ENCODE peak calls at places on chromosomes 3 and 15, in five cellular contexts. Q, B, T, X and C are unnamed samples.

GRCh38 chr3:197847866-197848401 is 56.9 kb downstream of the LRCH3 start:
- DNase-seq in Q (peak), B (no peak), T (no peak), X (peak), C (peak)

GRCh38 chr15:75112278-75112847 is 89.0 kb downstream of the PPCDC start:
- DNase-seq in Q (peak), B (no peak), T (no peak), X (no peak), C (peak)

GRCh38 chr3:184368804-184369183 is 7.3 kb downstream of the POLR2H start:
- DNase-seq in Q (no peak), B (no peak), T (no peak), X (no peak), C (no peak)

GRCh38 chr3:194204036-194204792 is 68.3 kb downstream of the HES1 start:
- DNase-seq in Q (peak), B (no peak), T (no peak), X (peak), C (no peak)

GRCh38 chr15:52193791-52194190 is 2.6 kb upstream of the GNB5 start:
- DNase-seq in Q (no peak), B (no peak), T (no peak), X (no peak), C (no peak)

GRCh38 chr15:89665449-89666146 is 10.3 kb upstream of the KIF7 start:
- DNase-seq in Q (peak), B (peak), T (peak), X (peak), C (peak)

GRCh38 chr15:45469429-45469828 is 53.1 kb downstream of the SLC30A4 start:
- DNase-seq in Q (no peak), B (no peak), T (no peak), X (no peak), C (no peak)

GRCh38 chr3:124121379-124122336 is 129.7 kb upstream of the ROPN1 start:
- DNase-seq in Q (no peak), B (no peak), T (no peak), X (no peak), C (no peak)

GRCh38 chr3:108159128-108159527 is 63.1 kb downstream of the IFT57 start:
- DNase-seq in Q (no peak), B (no peak), T (no peak), X (no peak), C (no peak)

GRCh38 chr3:105752791-105753415 is 115.9 kb downstream of the CBLB start:
- DNase-seq in Q (no peak), B (no peak), T (no peak), X (peak), C (peak)

GRCh38 chr3:132290833-132291232 is 26.4 kb upstream of the ACP3 start:
- DNase-seq in Q (peak), B (no peak), T (no peak), X (no peak), C (no peak)

GRCh38 chr15:52790941-52791751 is 1.0 kb upstream of the ONECUT1 start:
- DNase-seq in Q (no peak), B (no peak), T (no peak), X (no peak), C (no peak)

GRCh38 chr3:99317196-99317595 is 321.2 kb upstream of the COL8A1 start:
- DNase-seq in Q (no peak), B (no peak), T (no peak), X (no peak), C (no peak)

GRCh38 chr3:189406148-189406547 is 225.0 kb upstream of the TP63 start:
- DNase-seq in Q (no peak), B (no peak), T (no peak), X (no peak), C (no peak)

GRCh38 chr3:46892285-46893145 is 15.0 kb downstream of the PTH1R start:
- DNase-seq in Q (peak), B (peak), T (peak), X (peak), C (peak)

GRCh38 chr3:184691397-184692131 is 20.3 kb downstream of the MAGEF1 start:
- DNase-seq in Q (peak), B (peak), T (no peak), X (no peak), C (no peak)

GRCh38 chr15:63600646-63601025 is 3.4 kb downstream of the FBXL22 start:
- DNase-seq in Q (peak), B (peak), T (peak), X (peak), C (peak)
- TF ChIP-seq CTCF in Q (no peak), B (peak), T (no peak), X (no peak), C (peak)

GRCh38 chr15:99248000-99248727 is 1.2 kb downstream of the TTC23 start:
- DNase-seq in Q (peak), B (no peak), T (no peak), X (no peak), C (no peak)
- H3K4me3 ChIP-seq in Q (peak), B (peak), T (peak), X (no peak), C (no peak)

GRCh38 chr3:94106268-94106667 is 43.4 kb downstream of the NSUN3 start:
- DNase-seq in Q (no peak), B (no peak), T (no peak), X (no peak), C (no peak)

GRCh38 chr3:94099311-94099710 is 36.5 kb downstream of the NSUN3 start:
- DNase-seq in Q (no peak), B (no peak), T (no peak), X (no peak), C (no peak)

GRCh38 chr3:94098487-94098886 is 35.6 kb downstream of the NSUN3 start:
- DNase-seq in Q (peak), B (no peak), T (no peak), X (no peak), C (no peak)

GRCh38 chr3:94101860-94102259 is 39.0 kb downstream of the NSUN3 start:
- DNase-seq in Q (peak), B (no peak), T (no peak), X (no peak), C (peak)
- TF ChIP-seq CTCF in Q (no peak), B (no peak), T (no peak), X (peak), C (no peak)

DNA sequence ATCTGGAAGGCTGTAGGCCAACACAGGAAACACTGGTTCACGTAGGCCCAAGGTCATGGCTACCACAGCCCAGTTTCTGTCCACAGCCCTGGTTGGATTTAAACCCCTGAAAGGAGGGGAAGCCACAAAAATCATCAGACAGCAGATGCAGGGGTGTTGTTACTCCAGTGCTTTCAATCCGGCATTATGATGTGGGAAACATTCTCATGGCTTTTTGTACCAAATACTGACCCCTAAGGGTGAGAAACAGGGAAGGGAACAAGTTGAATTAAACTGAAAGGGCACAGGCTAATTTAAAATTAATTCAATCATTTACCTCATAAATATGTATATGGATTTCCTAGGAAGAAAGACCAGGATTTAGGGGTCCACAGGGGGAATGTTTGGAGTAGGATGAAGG is 375.6 kb downstream of the CTNNB1 start:
- DNase-seq in Q (no peak), B (no peak), T (no peak), X (no peak), C (peak)
- H3K4me3 ChIP-seq in Q (no peak), B (no peak), T (no peak), X (no peak), C (no peak)

GRCh38 chr3:72348357-72348756 is 499.9 kb downstream of the SHQ1 start:
- DNase-seq in Q (no peak), B (no peak), T (no peak), X (no peak), C (no peak)

GRCh38 chr3:72345980-72346379 is 502.3 kb downstream of the SHQ1 start:
- DNase-seq in Q (no peak), B (no peak), T (no peak), X (no peak), C (no peak)

GRCh38 chr3:72346526-72346926 is 501.7 kb downstream of the SHQ1 start:
- DNase-seq in Q (peak), B (peak), T (peak), X (no peak), C (peak)

GRCh38 chr3:72345237-72345878 is 502.9 kb downstream of the SHQ1 start:
- DNase-seq in Q (peak), B (no peak), T (no peak), X (no peak), C (no peak)

GRCh38 chr3:72347819-72348319 is 500.4 kb downstream of the SHQ1 start:
- DNase-seq in Q (peak), B (peak), T (peak), X (no peak), C (peak)
- TF ChIP-seq CTCF in Q (no peak), B (no peak), T (peak), X (no peak), C (peak)

GRCh38 chr15:55914446-55914845 is 79.0 kb downstream of the NEDD4 start:
- DNase-seq in Q (no peak), B (no peak), T (no peak), X (no peak), C (no peak)

GRCh38 chr15:55912982-55913381 is 80.4 kb downstream of the NEDD4 start:
- DNase-seq in Q (no peak), B (no peak), T (no peak), X (no peak), C (no peak)

GRCh38 chr15:55915876-55916567 is 77.4 kb downstream of the NEDD4 start:
- DNase-seq in Q (no peak), B (no peak), T (no peak), X (no peak), C (no peak)

GRCh38 chr15:55916666-55917409 is 76.6 kb downstream of the NEDD4 start:
- DNase-seq in Q (no peak), B (no peak), T (no peak), X (no peak), C (no peak)

DNA sequence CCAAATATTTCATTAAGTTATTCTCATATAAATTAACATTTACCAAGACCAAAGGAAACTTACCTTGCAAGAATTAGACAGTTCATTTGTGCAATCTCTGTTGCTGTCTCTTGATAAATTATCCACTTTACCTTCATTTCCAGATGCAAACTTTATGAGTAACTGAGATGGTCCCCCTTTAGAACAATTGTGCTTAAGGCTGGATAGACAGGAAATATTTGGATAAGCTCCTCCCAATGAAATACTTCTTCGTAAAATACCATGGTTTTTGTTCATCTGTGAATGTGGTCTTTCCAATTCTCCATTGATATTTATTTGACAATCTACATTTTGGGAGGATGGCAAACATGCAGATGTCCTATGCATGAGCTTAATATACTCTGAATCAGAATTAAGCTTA is 78.2 kb downstream of the NEDD4 start:
- DNase-seq in Q (no peak), B (no peak), T (no peak), X (no peak), C (no peak)
- H3K4me3 ChIP-seq in Q (no peak), B (no peak), T (no peak), X (no peak), C (no peak)

GRCh38 chr3:51311055-51311454 is 74.0 kb upstream of the MANF start:
- DNase-seq in Q (peak), B (no peak), T (no peak), X (peak), C (peak)
- TF ChIP-seq CTCF in Q (peak), B (peak), T (no peak), X (peak), C (peak)

GRCh38 chr3:10348404-10348721 is 27.5 kb upstream of the SEC13 start:
- DNase-seq in Q (no peak), B (no peak), T (no peak), X (no peak), C (no peak)
- H3K4me3 ChIP-seq in Q (no peak), B (no peak), T (no peak), X (no peak), C (no peak)

DNA sequence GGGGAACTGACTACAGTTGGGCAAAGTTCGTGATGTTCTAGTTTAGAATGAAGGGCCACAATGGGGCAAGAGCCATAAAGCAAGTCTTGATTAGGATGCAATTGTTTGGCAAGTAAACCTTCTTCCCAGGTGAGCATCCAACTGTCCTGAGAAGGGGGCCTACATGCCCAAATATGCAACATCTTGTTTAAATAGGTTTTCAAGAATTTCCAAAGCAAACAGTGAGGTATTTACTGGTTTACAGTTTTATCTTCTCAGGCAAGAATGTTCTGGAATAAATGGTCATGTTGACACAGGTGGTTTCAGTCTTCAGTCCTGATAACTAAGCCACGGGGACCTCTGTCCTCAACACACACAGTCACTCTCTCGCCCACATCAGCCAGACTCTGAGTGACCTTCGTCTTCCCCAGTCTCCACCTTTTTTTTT is 90.3 kb upstream of the FAM174B start:
- DNase-seq in Q (no peak), B (no peak), T (no peak), X (no peak), C (no peak)
- TF ChIP-seq CTCF in Q (no peak), B (no peak), T (no peak), X (no peak), C (no peak)

DNA sequence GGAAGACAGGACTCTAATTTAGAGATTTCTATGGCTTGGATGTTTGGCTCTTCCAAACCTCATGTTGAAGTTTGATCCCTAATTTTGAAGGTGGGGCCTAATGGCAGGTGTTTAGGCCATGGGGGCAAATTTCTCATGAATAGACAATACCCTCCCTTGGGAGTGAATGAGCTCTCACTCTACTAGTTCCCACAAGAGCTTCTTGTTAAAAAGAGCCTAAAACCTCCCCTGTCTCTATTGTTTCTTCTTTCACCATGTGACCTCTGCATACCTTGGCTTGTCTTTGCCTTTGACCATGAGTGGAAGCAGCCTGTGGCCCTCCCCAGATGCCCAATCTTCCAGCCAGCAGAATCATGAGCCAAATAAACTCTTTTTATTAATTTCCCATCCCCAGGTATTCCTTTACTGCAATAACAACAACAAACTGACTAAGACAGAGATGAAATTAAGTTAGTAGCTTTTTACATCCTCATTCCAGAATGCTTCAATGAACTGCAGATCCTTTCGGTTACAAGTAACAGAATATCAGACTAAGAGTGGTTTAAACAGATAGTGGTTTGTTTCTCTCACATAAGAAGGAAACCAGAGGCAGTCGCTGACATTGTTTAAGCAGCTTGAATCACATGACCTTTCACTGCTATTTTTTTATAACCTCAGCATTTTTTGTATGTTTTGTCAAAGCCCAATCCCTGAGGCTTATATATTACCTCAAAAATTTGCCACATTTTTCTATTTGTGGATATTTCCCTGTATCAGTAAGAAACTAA is 1013.3 kb upstream of the SEMA6D start:
- DNase-seq in Q (no peak), B (no peak), T (no peak), X (peak), C (peak)
- H3K4me3 ChIP-seq in Q (no peak), B (no peak), T (no peak), X (peak), C (no peak)